ENCODE peak calls at places on chromosomes 12 and 14, in five cellular contexts. R, A, C, G and Y are unnamed samples.
A peak's percentile ranks its signal among the peaks of the same experiment; 100 is the strongest.

GRCh38 chr14:106586098-106586704 is 1059.8 kb downstream of the TMEM121 start:
- DNase-seq in R (no peak), A (peak; percentile 58), C (peak; percentile 58), G (peak; percentile 50), Y (peak; percentile 61)

GRCh38 chr14:75258079-75258802 is 20.4 kb upstream of the FOS start:
- DNase-seq in R (no peak), A (no peak), C (peak; percentile 66), G (no peak), Y (no peak)

GRCh38 chr14:93970589-93970966 is 5.8 kb downstream of the ASB2 start:
- DNase-seq in R (peak; percentile 70), A (peak; percentile 73), C (no peak), G (peak; percentile 45), Y (peak; percentile 78)

GRCh38 chr12:131852551-131853299 is 24.5 kb downstream of the MMP17 start:
- DNase-seq in R (peak; percentile 75), A (no peak), C (no peak), G (no peak), Y (no peak)

GRCh38 chr14:104516906-104517305 is 62.7 kb upstream of the C14orf180 start:
- DNase-seq in R (no peak), A (no peak), C (no peak), G (no peak), Y (no peak)

GRCh38 chr12:79925492-79925891 is 9.4 kb downstream of the PPP1R12A start:
- DNase-seq in R (no peak), A (no peak), C (no peak), G (no peak), Y (no peak)

GRCh38 chr12:11991604-11992003 is 79.1 kb upstream of the BCL2L14 start:
- DNase-seq in R (no peak), A (no peak), C (no peak), G (no peak), Y (no peak)

GRCh38 chr14:100770605-100771120 is 44.0 kb downstream of the DLK1 start:
- DNase-seq in R (peak; percentile 77), A (no peak), C (no peak), G (no peak), Y (no peak)

GRCh38 chr14:52607061-52607460 is 54.4 kb downstream of the GPR137C start:
- DNase-seq in R (no peak), A (no peak), C (no peak), G (no peak), Y (no peak)

GRCh38 chr14:61663312-61663974 is 31.9 kb upstream of the HIF1A start:
- DNase-seq in R (no peak), A (no peak), C (no peak), G (no peak), Y (no peak)

GRCh38 chr12:59173696-59174095 is 253.4 kb upstream of the LRIG3 start:
- DNase-seq in R (no peak), A (no peak), C (no peak), G (no peak), Y (no peak)